ENCODE peak calls at places on chromosomes 16 and 17, in ten cellular contexts. W, M, V, Y, S, O, A, R, L and X are unnamed samples.
A peak's percentile ranks its signal among the peaks of the same experiment; 100 is the strongest.

GRCh38 chr16:83403751-83404150 is 404.0 kb upstream of the HSBP1 start:
- DNase-seq in S (no peak), M (no peak), V (no peak), A (no peak), L (no peak), O (no peak), Y (no peak), W (peak; percentile 80), R (no peak), X (no peak)

GRCh38 chr16:3004781-3005284 is 7.9 kb upstream of the CLDN9 start:
- DNase-seq in R (no peak), O (no peak), M (no peak), Y (no peak), L (no peak), W (no peak), V (no peak), S (peak; percentile 83), A (no peak), X (no peak)

GRCh38 chr16:19114359-19115147 is 789 bp downstream of the ITPRIPL2 start:
- DNase-seq in Y (no peak), A (no peak), O (no peak), S (peak; percentile 85), M (peak; percentile 27), W (peak; percentile 67), L (no peak), R (peak; percentile 84), V (peak; percentile 77), X (no peak)

GRCh38 chr16:85911531-85911930 is 12.6 kb downstream of the IRF8 start:
- DNase-seq in V (no peak), O (no peak), W (no peak), R (no peak), A (no peak), M (no peak), L (no peak), S (peak; percentile 35), Y (no peak), X (no peak)

GRCh38 chr16:27470567-27471431 is 68.8 kb downstream of the IL21R start:
- DNase-seq in M (no peak), O (no peak), W (peak; percentile 82), R (no peak), L (no peak), Y (no peak), V (no peak), A (peak; percentile 54), S (no peak), X (no peak)

GRCh38 chr17:41144846-41145245 is 4.5 kb upstream of the KRTAP4-6 start:
- DNase-seq in R (no peak), O (no peak), W (no peak), M (no peak), S (no peak), L (no peak), Y (no peak), A (no peak), V (no peak), X (no peak)

GRCh38 chr17:7417056-7417655 is 3.0 kb upstream of the SPEM1 start:
- DNase-seq in M (no peak), Y (no peak), L (no peak), A (no peak), R (no peak), W (no peak), V (no peak), S (no peak), O (no peak), X (no peak)

GRCh38 chr16:4488486-4488967 is 12.3 kb downstream of the HMOX2 start:
- DNase-seq in O (no peak), L (no peak), Y (peak; percentile 74), V (no peak), R (no peak), S (no peak), A (no peak), M (no peak), W (peak; percentile 24), X (no peak)

GRCh38 chr17:70588003-70588402 is 418.7 kb downstream of the KCNJ2 start:
- DNase-seq in V (no peak), W (no peak), O (no peak), Y (no peak), L (no peak), M (no peak), A (no peak), R (no peak), S (no peak), X (no peak)

GRCh38 chr16:71895679-71896385 is 501 bp downstream of the IST1 start:
- DNase-seq in M (no peak), R (no peak), V (peak; percentile 57), Y (no peak), A (no peak), O (no peak), L (no peak), S (peak; percentile 83), W (peak; percentile 46), X (no peak)

GRCh38 chr17:82450357-82451106 is at the start of gene CYBC1:
- DNase-seq in R (peak; percentile 91), M (peak; percentile 97), O (peak; percentile 92), Y (peak; percentile 85), S (peak; percentile 96), V (peak; percentile 97), W (peak; percentile 93), L (peak; percentile 83), A (peak; percentile 56), X (peak; percentile 89)

GRCh38 chr17:80441133-80441578 is 26.2 kb downstream of the ENDOV start:
- DNase-seq in A (peak; percentile 16), S (no peak), M (peak; percentile 69), V (peak; percentile 45), O (peak; percentile 33), Y (peak; percentile 47), W (peak; percentile 31), R (no peak), L (peak; percentile 39), X (no peak)